ENCODE peak calls at places on chromosomes 5 and 9, in four cellular contexts. F is K562, L is H1, Q is HCT116. P is an unnamed sample.

GRCh38 chr9:27192291-27192960 is 83.4 kb downstream of the TEK start:
- DNase-seq in F (no peak), L (no peak), Q (no peak), P (no peak)

GRCh38 chr5:169331292-169331852 is 30.4 kb upstream of the SLIT3 start:
- DNase-seq in F (no peak), L (no peak), Q (no peak), P (no peak)

GRCh38 chr5:168291961-168292782 is 727 bp downstream of the WWC1 start:
- DNase-seq in F (no peak), L (no peak), Q (no peak), P (no peak)

GRCh38 chr5:126138475-126139005 is 284.7 kb upstream of the GRAMD2B start:
- DNase-seq in F (no peak), L (no peak), Q (no peak), P (no peak)

GRCh38 chr9:36140086-36141084 is 3.9 kb downstream of the GLIPR2 start:
- DNase-seq in F (no peak), L (no peak), Q (no peak), P (no peak)

GRCh38 chr5:96175090-96175489 is 213.4 kb upstream of the ELL2 start:
- DNase-seq in F (no peak), L (no peak), Q (peak), P (peak)

GRCh38 chr5:111183064-111183463 is 41.1 kb upstream of the CAMK4 start:
- DNase-seq in F (no peak), L (no peak), Q (no peak), P (no peak)

GRCh38 chr5:88984040-88984439 is 101.1 kb upstream of the MEF2C start:
- DNase-seq in F (no peak), L (no peak), Q (no peak), P (no peak)

GRCh38 chr9:93094294-93095204 is 1.5 kb upstream of the CARD19 start:
- DNase-seq in F (no peak), L (no peak), Q (no peak), P (no peak)

GRCh38 chr5:124655943-124656459 is 90.4 kb downstream of the ZNF608 start:
- DNase-seq in F (peak), L (no peak), Q (peak), P (no peak)

GRCh38 chr5:148085934-148086333 is 22.2 kb downstream of the SPINK5 start:
- DNase-seq in F (no peak), L (no peak), Q (no peak), P (no peak)

GRCh38 chr9:4604678-4605095 is 57.4 kb upstream of the PLPP6 start:
- DNase-seq in F (peak), L (peak), Q (peak), P (peak)

GRCh38 chr9:16985559-16986348 is 115.3 kb upstream of the BNC2 start:
- DNase-seq in F (no peak), L (no peak), Q (no peak), P (no peak)

GRCh38 chr9:21334603-21334968 is 618 bp downstream of the KLHL9 start:
- DNase-seq in F (no peak), L (no peak), Q (no peak), P (no peak)

GRCh38 chr9:684950-685340 is 156.6 kb upstream of the DMRT1 start:
- DNase-seq in F (no peak), L (no peak), Q (no peak), P (no peak)

GRCh38 chr9:23825700-23826099 is 340 bp downstream of the ELAVL2 start:
- DNase-seq in F (no peak), L (no peak), Q (no peak), P (no peak)

GRCh38 chr9:23826120-23826629 is at the start of gene ELAVL2:
- DNase-seq in F (no peak), L (peak), Q (no peak), P (peak)

GRCh38 chr9:23830459-23830805 is 4.4 kb upstream of the ELAVL2 start:
- DNase-seq in F (no peak), L (no peak), Q (no peak), P (no peak)

GRCh38 chr9:23830949-23831730 is 5.1 kb upstream of the ELAVL2 start:
- DNase-seq in F (no peak), L (no peak), Q (no peak), P (no peak)

DNA sequence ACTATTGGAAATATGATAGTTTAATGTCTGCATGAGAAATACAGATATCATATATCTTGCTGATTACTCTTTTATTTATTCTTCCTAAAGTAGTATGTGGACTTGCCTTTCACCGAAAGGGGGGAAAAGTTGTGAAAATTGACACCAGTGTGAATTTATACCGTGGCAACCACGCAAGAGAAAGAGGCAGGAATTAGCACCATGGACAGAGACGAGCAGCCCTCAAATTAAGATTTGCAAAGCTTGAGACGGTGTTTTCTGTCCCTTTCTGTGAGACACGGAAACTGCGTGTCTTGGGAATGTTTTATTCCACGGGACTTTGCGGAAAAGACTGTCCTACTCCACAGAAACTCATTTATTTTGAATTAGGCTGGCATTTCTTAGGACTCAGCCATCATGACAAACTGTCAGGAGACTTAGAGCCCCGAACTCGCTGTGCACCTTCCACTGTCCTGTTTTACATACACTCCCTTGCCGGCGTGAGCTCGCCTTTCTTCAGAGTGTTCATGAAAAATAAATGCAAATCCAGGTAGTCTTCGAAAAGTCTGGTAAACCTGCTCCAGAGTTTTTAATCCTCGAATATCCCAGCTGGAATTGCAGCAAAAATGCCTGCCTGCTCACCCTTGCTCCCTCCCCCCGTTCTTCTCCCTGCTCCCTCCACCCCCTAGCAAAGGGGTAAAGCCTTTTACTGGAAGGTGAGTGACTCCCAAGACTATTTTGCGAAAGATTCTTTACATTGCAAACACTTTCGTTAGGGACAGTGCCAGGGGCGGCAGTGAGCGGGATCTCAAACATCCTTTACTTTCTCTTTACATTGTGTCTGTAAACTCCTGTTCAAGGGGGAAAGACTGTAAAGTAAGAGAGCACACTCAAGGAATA is 3.8 kb upstream of the ELAVL2 start:
- DNase-seq in F (no peak), L (no peak), Q (no peak), P (no peak)
- TF ChIP-seq EGR1 in F (no peak), L (no peak), Q (no peak), P (no peak)

GRCh38 chr9:138003485-138004190 is 126.1 kb downstream of the CACNA1B start:
- DNase-seq in F (no peak), L (no peak), Q (no peak), P (no peak)
- TF ChIP-seq EGR1 in F (no peak), L (no peak), Q (no peak), P (no peak)

GRCh38 chr5:14665110-14665822 is 748 bp downstream of the OTULIN start:
- DNase-seq in F (peak), L (no peak), Q (no peak), P (no peak)
- TF ChIP-seq EGR1 in F (no peak), L (no peak), Q (no peak), P (no peak)

DNA sequence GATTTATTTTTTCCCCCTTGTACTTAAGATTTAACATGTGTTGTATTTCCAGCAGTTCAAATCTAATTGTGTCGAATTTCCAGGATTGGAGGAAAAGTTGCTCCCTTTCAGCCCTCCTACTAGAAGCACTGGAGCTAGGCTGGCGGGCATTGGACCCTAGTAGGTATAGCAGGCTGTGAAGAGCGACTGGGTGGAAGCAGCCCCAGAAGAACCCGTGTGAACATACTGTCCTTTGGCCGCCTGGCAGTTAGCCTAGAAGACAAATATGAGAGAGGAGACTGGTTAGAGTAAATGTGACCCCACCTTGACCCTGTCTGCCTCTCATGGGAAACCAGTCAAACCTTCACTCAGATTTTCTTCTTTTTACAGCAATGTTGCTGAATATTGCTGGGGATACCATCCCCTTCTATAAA is 13.9 kb downstream of the ALDOB start:
- DNase-seq in F (no peak), L (no peak), Q (no peak), P (no peak)
- TF ChIP-seq EGR1 in F (no peak), L (no peak), Q (no peak), P (no peak)

DNA sequence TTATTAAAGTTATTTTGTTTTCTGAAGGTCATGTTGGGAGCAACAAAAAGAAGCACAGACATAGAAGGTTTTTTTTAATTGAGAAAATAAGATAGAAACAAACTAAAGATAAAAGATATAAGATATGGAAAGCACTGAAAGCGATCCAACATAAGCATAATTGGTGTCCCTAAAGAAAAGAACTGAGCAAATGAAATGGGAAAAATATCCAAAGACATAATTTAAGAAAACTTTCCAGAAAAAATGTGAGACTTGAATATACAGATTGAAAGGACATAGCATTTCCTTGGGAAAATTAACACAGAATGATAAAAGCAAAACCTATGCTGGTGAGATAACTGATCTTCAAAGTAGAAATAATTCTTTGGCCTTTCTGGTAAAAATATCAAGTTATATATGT is 289.3 kb downstream of the KIAA0825 start:
- DNase-seq in F (no peak), L (no peak), Q (no peak), P (no peak)
- TF ChIP-seq EGR1 in F (no peak), L (no peak), Q (no peak), P (no peak)

DNA sequence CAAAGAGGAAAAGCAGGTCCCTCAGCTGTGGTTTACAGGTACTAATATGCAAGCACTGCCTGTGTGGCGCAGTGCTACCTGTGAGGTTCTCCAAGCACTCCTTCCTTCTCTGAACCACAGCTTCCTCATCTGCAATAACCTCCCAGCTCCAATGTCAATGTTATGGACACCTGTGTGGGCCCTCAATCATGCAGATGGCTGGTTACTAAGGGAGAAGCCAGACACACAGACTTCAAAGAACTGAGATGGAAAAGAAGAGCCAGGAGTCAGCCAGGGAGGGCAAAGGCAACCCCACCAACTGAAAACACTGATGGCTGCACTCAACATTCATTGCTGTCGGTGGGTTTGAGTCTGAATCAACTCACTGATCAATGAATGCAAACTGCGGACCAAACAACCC is 77.7 kb downstream of the NR6A1 start:
- DNase-seq in F (no peak), L (no peak), Q (no peak), P (no peak)
- TF ChIP-seq EGR1 in F (no peak), L (no peak), Q (no peak), P (no peak)

DNA sequence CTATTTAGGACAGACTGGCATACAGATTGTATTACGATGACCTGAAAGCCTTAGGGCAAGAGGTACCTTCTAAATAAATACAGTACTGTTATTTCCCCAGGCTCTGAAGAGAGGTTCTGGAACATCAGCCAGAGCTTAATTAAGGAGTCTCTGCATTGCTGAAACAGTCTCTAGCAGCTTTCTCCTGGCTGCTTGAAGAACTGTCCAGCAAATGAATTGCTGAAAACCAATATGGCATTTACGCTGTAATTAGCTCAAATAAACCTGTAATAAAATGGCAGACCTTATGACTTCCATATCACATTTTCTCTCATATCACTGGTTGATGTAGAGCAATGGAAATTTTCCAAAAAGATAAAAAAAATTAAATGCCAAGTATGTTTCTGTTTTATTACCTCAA is 636.3 kb downstream of the GABRG2 start:
- DNase-seq in F (no peak), L (no peak), Q (no peak), P (no peak)
- TF ChIP-seq EGR1 in F (no peak), L (no peak), Q (no peak), P (no peak)

DNA sequence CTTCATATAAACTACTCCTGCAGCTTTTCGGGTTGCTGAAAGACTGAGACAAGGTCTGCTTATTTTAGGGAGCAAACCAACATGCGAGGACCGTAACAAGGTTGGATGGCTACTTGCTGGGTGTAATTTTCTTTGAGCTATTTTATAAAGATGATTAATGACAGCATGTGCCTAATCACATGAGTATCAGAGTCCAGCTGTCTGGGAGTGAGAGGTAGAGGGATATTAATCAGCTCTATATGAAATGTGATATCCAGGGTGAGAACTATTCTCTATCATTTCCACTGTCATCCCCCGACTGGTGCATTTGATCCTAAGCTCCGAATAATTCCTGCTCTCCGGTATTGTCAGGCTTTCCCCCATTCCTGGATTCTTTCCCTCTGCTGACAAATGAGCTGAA is 193.8 kb upstream of the HMHB1 start:
- DNase-seq in F (no peak), L (no peak), Q (no peak), P (no peak)
- TF ChIP-seq EGR1 in F (no peak), L (no peak), Q (no peak), P (no peak)

GRCh38 chr5:11903614-11904269 is 504 bp downstream of the CTNND2 start:
- DNase-seq in F (no peak), L (no peak), Q (no peak), P (no peak)
- TF ChIP-seq EGR1 in F (no peak), L (no peak), Q (no peak), P (no peak)